ENCODE peak calls at places on chromosomes 2 and 18, in four cellular contexts. F is WTC11, K is GM12878, D is HepG2. Y is an unnamed sample.

GRCh38 chr2:240820607-240821428 is 799 bp upstream of the KIF1A start:
- DNase-seq in D (no peak), K (no peak), F (peak), Y (no peak)

GRCh38 chr2:209476367-209477191 is 52.7 kb downstream of the MAP2 start:
- DNase-seq in F (no peak), K (no peak), D (no peak), Y (no peak)

GRCh38 chr2:44098050-44098449 is 70.6 kb upstream of the PPM1B start:
- DNase-seq in F (no peak), K (no peak), D (no peak), Y (no peak)

GRCh38 chr2:85851253-85851955 is 37.4 kb downstream of the ST3GAL5 start:
- DNase-seq in F (no peak), D (no peak), K (no peak), Y (no peak)

GRCh38 chr18:3869848-3870247 is 419.9 kb downstream of the TGIF1 start:
- DNase-seq in F (no peak), D (peak), K (no peak), Y (peak)

GRCh38 chr2:64630752-64631151 is 23.0 kb downstream of the SERTAD2 start:
- DNase-seq in K (no peak), F (no peak), D (no peak), Y (no peak)

GRCh38 chr18:60331890-60332289 is 40.7 kb downstream of the MC4R start:
- DNase-seq in F (no peak), K (no peak), D (no peak), Y (no peak)

GRCh38 chr2:134120718-134121630 is 132.9 kb upstream of the MGAT5 start:
- DNase-seq in K (no peak), F (peak), D (no peak), Y (peak)

GRCh38 chr2:120441744-120442471 is 96.0 kb downstream of the INHBB start:
- DNase-seq in D (peak), K (no peak), F (peak), Y (no peak)

GRCh38 chr2:38475567-38475881 is 98.5 kb upstream of the ATL2 start:
- DNase-seq in F (no peak), D (no peak), K (no peak), Y (no peak)

GRCh38 chr18:70387018-70387417 is 98.2 kb downstream of the SOCS6 start:
- DNase-seq in D (no peak), K (no peak), F (no peak), Y (no peak)
- TF ChIP-seq NR2C2 in D (no peak), K (no peak), F (no peak), Y (no peak)

GRCh38 chr2:59174536-59175243 is 933.6 kb upstream of the FANCL start:
- DNase-seq in K (no peak), D (no peak), F (no peak), Y (no peak)
- TF ChIP-seq NR2C2 in K (no peak), D (no peak), F (no peak), Y (no peak)

DNA sequence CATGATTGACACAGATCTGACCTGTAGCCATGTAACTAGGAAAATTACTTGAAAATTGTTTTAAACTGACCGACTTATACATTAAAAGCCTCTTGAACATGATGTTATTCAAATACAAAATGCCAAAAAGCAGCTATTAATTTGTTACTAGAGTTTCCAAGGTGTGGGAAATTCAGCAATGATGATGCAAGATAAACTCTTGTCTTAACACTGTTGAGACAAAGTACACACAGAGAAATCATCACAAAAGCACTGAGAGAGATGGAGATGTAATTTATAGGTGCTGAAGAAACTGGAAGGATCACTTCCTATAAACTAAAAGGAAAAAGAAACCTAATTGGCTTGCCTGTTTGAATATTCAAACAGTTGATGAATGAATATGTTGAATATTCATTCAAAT is 34.7 kb upstream of the WDR75 start:
- DNase-seq in F (no peak), K (no peak), D (no peak), Y (no peak)
- TF ChIP-seq NR2C2 in F (no peak), K (no peak), D (no peak), Y (no peak)

DNA sequence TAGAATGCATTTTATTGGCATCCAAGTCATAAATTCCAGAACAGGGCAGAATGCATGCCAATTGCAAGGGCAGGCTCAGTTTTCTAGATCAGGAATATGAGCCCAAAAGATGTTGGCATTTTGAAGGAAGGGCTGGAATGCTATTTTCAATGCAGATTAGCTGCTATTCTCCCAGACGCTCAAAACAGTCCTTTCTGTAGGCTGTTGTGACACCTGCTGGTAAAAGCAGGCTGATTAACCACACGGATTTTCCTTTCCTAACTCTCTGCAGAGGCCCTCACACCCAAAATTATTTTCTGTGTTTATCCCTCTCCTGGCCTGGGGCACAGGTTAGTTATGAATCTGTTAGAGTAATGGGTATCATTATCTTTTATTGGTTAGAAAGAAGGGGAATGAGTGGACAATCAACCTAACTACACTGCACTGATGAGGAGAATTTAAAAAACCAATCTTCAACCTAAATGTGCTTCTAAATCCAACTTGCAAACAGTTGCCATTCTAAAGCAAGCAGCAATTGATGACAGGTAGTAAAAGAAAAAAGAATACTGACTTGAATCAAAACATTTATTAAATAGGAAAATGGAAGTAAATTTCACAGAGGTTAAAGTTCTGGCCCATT is 94.0 kb downstream of the PLA2R1 start:
- DNase-seq in K (no peak), D (peak), F (peak), Y (peak)
- TF ChIP-seq NR2C2 in K (no peak), D (no peak), F (no peak), Y (no peak)

GRCh38 chr2:157257312-157258252 is at the start of gene GALNT5:
- DNase-seq in F (peak), D (no peak), K (no peak), Y (peak)
- TF ChIP-seq NR2C2 in F (no peak), D (no peak), K (no peak), Y (peak)

DNA sequence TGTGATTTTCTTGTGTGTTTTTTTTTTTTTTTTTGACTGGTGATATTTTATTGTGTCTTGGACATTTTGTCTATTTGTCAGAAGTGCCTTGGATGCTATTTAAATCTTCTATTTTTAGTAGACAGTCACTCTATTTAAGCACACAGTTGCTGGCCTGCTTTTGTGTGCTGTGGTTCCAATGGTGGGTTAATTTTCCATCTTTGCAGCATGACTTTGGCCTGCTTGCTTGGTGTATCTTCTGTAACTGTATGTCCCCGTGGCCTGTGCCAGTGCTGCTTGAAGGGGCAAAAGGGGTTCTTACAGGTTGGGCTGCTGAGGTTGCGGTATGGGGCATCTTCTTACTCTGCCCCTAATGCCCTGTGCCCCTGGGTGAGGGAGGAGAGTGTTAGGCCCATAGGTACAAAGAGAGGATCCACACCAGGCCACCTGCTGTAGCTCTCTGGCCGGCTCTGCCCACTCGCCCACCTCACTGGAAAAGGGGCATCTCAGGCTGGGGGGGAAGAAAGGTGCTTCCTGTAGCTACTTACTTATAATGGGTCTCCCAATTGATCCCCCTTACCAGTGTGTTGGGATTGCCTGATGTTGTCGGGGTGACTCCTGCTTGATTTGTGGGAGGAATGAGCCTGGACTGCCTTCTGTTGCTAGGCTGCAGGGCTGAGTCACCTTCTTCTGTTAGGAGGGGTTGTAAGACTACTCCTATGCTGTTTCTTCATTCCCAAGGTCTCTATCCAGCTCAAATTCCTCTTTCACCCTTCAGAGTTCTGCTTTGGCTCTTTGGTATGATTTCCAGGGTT is 490.0 kb upstream of the HS6ST1 start:
- DNase-seq in K (no peak), F (no peak), D (no peak), Y (no peak)
- TF ChIP-seq NR2C2 in K (no peak), F (no peak), D (no peak), Y (no peak)

GRCh38 chr2:130849896-130850787 is 13.4 kb downstream of the ARHGEF4 start:
- DNase-seq in D (no peak), K (no peak), F (no peak), Y (no peak)
- TF ChIP-seq NR2C2 in D (no peak), K (no peak), F (no peak), Y (no peak)

GRCh38 chr2:196758474-196759377 is 40.8 kb downstream of the GTF3C3 start:
- DNase-seq in D (no peak), K (no peak), F (no peak), Y (no peak)
- TF ChIP-seq NR2C2 in D (no peak), K (no peak), F (no peak), Y (no peak)

GRCh38 chr18:50307400-50307737 is 19.9 kb upstream of the CXXC1 start:
- DNase-seq in D (no peak), F (no peak), K (no peak), Y (no peak)
- TF ChIP-seq NR2C2 in D (no peak), F (no peak), K (no peak), Y (no peak)

DNA sequence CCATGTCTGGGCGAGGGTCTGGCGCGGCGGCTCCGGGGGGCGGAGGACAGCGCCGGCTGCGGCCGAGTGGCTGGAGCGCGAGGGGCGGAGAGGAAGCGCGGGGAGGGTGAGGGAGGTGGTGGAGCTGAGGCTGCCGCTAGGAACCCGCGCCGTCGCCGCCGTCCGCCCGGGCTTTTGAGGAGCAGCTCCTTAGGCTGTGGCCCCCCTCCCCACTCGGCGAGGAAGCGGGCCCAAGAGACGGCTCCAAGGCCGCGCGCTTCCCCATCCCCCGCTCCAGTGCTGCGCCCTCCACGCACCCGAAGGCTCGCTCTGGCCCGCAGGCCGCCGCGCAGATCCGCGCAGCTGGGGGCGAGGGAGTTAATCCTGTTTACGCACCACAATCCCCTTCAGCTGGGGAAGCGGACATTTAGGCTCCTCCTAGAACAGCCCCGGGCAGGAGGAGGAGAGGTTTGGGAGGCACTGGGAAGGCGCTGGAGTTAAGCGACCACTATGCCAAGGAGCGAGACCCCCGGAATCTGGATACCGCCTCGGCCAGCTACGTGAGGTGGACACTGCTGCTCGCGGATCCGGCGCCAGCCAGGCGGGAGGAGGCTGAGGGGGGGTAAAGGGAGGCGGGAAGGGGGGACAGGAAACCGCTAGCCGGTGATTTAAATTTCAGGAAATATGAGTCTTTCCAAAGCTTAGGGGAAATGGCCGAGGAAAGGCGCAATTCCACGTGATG is at the start of gene CNRIP1:
- DNase-seq in D (no peak), F (peak), K (no peak), Y (peak)
- TF ChIP-seq NR2C2 in D (no peak), F (no peak), K (no peak), Y (no peak)

Y was measured in K562.